ENCODE peak calls at places on chromosomes 12 and 14, in five cellular contexts. R is fibroblast of the aortic adventitia; T is body of pancreas; I is AG10803; B is CD4-positive, CD25-positive, alpha-beta regulatory T cell. N is an unnamed sample.

GRCh38 chr14:52253503-52253902 is 14.0 kb upstream of the PTGDR start:
- DNase-seq in R (peak), T (no peak), I (no peak), B (no peak), N (peak)

GRCh38 chr14:95008445-95009217 is 148.7 kb downstream of the DICER1 start:
- DNase-seq in R (no peak), T (no peak), I (no peak), B (no peak), N (peak)

GRCh38 chr12:104309446-104309993 is 6.0 kb downstream of the EID3 start:
- DNase-seq in R (no peak), T (no peak), I (no peak), B (no peak), N (no peak)

GRCh38 chr12:111404362-111405148 is 1.2 kb upstream of the SH2B3 start:
- DNase-seq in R (no peak), T (peak), I (no peak), B (peak), N (peak)

GRCh38 chr12:57389033-57389432 is 41.8 kb downstream of the R3HDM2 start:
- DNase-seq in R (peak), T (no peak), I (peak), B (no peak), N (peak)

GRCh38 chr12:131695968-131696367 is 14.9 kb upstream of the SFSWAP start:
- DNase-seq in R (no peak), T (no peak), I (no peak), B (no peak), N (no peak)

GRCh38 chr12:94599189-94599588 is 51.2 kb downstream of the TMCC3 start:
- DNase-seq in R (no peak), T (no peak), I (no peak), B (no peak), N (no peak)

GRCh38 chr14:53109028-53109687 is 44.0 kb downstream of the DDHD1 start:
- DNase-seq in R (no peak), T (no peak), I (peak), B (peak), N (no peak)

GRCh38 chr12:2795291-2796186 is 769 bp downstream of the FKBP4 start:
- DNase-seq in R (peak), T (peak), I (peak), B (peak), N (peak)

GRCh38 chr12:109625131-109625559 is 51.6 kb downstream of the MVK start:
- DNase-seq in R (peak), T (no peak), I (peak), B (no peak), N (peak)

GRCh38 chr12:7947011-7947410 is 11.0 kb upstream of the SLC2A3 start:
- DNase-seq in R (no peak), T (no peak), I (no peak), B (no peak), N (no peak)

GRCh38 chr14:73290279-73290678 is 53.0 kb downstream of the PAPLN start:
- DNase-seq in R (no peak), T (no peak), I (no peak), B (no peak), N (no peak)

GRCh38 chr12:94670075-94670474 is 19.7 kb upstream of the TMCC3 start:
- DNase-seq in R (no peak), T (no peak), I (no peak), B (no peak), N (no peak)

GRCh38 chr12:121009744-121010143 is 6.5 kb downstream of the C12orf43 start:
- DNase-seq in R (peak), T (peak), I (peak), B (no peak), N (peak)

GRCh38 chr14:65230287-65230728 is 128.0 kb upstream of the MAX start:
- DNase-seq in R (peak), T (peak), I (no peak), B (no peak), N (peak)

GRCh38 chr12:72346331-72346944 is 74.3 kb downstream of the TRHDE start:
- DNase-seq in R (peak), T (peak), I (peak), B (peak), N (peak)

GRCh38 chr12:109517619-109518018 is 40.2 kb downstream of the UBE3B start:
- DNase-seq in R (no peak), T (no peak), I (no peak), B (no peak), N (no peak)

GRCh38 chr12:124466200-124467128 is 100.9 kb downstream of the NCOR2 start:
- DNase-seq in R (no peak), T (peak), I (no peak), B (peak), N (no peak)

GRCh38 chr12:52321433-52321832 is 235 bp upstream of the KRT83 start:
- DNase-seq in R (no peak), T (no peak), I (no peak), B (no peak), N (no peak)

GRCh38 chr12:4934651-4935050 is 24.9 kb downstream of the KCNA1 start:
- DNase-seq in R (peak), T (no peak), I (no peak), B (no peak), N (no peak)

GRCh38 chr12:9731393-9731792 is 1.5 kb downstream of the CLECL1 start:
- DNase-seq in R (no peak), T (no peak), I (no peak), B (no peak), N (no peak)

GRCh38 chr12:90959538-90960139 is 4.7 kb upstream of the CCER1 start:
- DNase-seq in R (peak), T (peak), I (peak), B (peak), N (peak)

GRCh38 chr12:53825246-53826081 is 73.7 kb upstream of the CISTR start:
- DNase-seq in R (no peak), T (no peak), I (no peak), B (no peak), N (peak)

GRCh38 chr14:76647699-76648298 is 113.5 kb upstream of the VASH1 start:
- DNase-seq in R (peak), T (peak), I (peak), B (peak), N (peak)

GRCh38 chr12:69904761-69905160 is 79.7 kb downstream of the MYRFL start:
- DNase-seq in R (peak), T (no peak), I (peak), B (no peak), N (peak)

GRCh38 chr12:67578976-67579661 is 69.4 kb upstream of the DYRK2 start:
- DNase-seq in R (no peak), T (no peak), I (no peak), B (peak), N (no peak)

GRCh38 chr14:54591461-54592245 is 24.7 kb downstream of the SAMD4A start:
- DNase-seq in R (no peak), T (no peak), I (peak), B (no peak), N (peak)

GRCh38 chr12:123696641-123697040 is 15.5 kb upstream of the ATP6V0A2 start:
- DNase-seq in R (no peak), T (no peak), I (no peak), B (no peak), N (no peak)

GRCh38 chr12:96249196-96250118 is 55.3 kb downstream of the ELK3 start:
- DNase-seq in R (peak), T (no peak), I (peak), B (no peak), N (no peak)

GRCh38 chr12:29030006-29030405 is 119.1 kb upstream of the FAR2 start:
- DNase-seq in R (no peak), T (no peak), I (no peak), B (no peak), N (no peak)

GRCh38 chr12:50925342-50925651 is 27.0 kb upstream of the HIGD1C start:
- DNase-seq in R (peak), T (peak), I (no peak), B (peak), N (no peak)

GRCh38 chr12:89427508-89428156 is 75.3 kb upstream of the DUSP6 start:
- DNase-seq in R (no peak), T (no peak), I (peak), B (peak), N (no peak)

GRCh38 chr12:27733052-27733656 is 22.5 kb downstream of the MRPS35 start:
- DNase-seq in R (peak), T (peak), I (peak), B (peak), N (peak)

GRCh38 chr12:86081798-86082197 is 174.4 kb downstream of the MGAT4C start:
- DNase-seq in R (no peak), T (no peak), I (no peak), B (no peak), N (peak)

GRCh38 chr12:85866929-85867776 is 6.9 kb upstream of the NTS start:
- DNase-seq in R (peak), T (peak), I (peak), B (no peak), N (peak)

GRCh38 chr14:73742520-73743238 is 28.5 kb upstream of the PNMA1 start:
- DNase-seq in R (no peak), T (no peak), I (no peak), B (no peak), N (no peak)

GRCh38 chr12:123444396-123445026 is 8.0 kb upstream of the RILPL2 start:
- DNase-seq in R (peak), T (no peak), I (peak), B (no peak), N (peak)

GRCh38 chr14:36538051-36538450 is 18.0 kb upstream of the NKX2-1 start:
- DNase-seq in R (no peak), T (no peak), I (no peak), B (no peak), N (no peak)

GRCh38 chr14:52769889-52770288 is 21.5 kb downstream of the GNPNAT1 start:
- DNase-seq in R (no peak), T (no peak), I (no peak), B (no peak), N (no peak)

GRCh38 chr14:101231828-101232227 is 328.3 kb upstream of the RTL1 start:
- DNase-seq in R (no peak), T (no peak), I (no peak), B (no peak), N (no peak)

GRCh38 chr14:101230851-101231550 is 327.5 kb upstream of the RTL1 start:
- DNase-seq in R (no peak), T (no peak), I (no peak), B (no peak), N (no peak)

GRCh38 chr14:101229666-101230065 is 326.1 kb upstream of the RTL1 start:
- DNase-seq in R (no peak), T (no peak), I (no peak), B (no peak), N (no peak)

GRCh38 chr14:101228949-101229541 is 325.5 kb upstream of the RTL1 start:
- DNase-seq in R (no peak), T (no peak), I (no peak), B (no peak), N (no peak)

DNA sequence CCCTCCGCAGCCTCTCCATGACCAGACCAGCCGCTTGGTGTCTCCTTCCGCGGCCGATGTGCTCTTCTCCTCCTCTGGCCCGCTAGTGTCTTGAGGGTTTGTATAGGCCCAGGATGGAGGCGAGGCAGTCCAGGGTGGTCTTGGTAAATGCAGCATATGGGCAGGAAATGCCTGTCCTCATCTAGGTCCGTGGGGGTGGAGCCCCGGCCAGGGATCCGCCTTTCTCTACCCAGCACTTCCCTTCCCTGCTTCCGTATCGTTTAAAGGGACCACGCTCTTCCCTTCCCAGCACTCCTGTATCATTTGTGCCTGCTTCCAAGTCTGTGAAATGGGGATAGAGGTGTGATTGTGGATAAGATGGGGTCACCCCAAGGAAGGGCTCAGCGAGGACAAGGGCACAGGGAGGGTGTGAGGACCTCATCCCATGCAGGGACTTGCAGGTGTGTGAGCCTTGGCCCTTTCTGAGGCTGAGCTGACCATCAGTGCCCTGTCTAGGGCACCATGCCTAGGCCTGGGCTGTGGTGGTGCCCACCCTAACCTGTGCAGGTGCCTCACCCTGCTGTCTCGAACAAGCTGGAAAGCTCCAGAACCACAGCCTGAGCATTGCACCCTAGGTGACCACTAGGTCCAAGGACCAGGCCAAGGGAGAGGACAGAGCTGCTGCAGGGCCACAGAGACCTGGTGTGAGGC is 326.8 kb upstream of the RTL1 start:
- DNase-seq in R (no peak), T (no peak), I (no peak), B (no peak), N (no peak)
- H3K4me3 ChIP-seq in R (no peak), T (no peak), I (no peak), B (no peak), N (peak)

DNA sequence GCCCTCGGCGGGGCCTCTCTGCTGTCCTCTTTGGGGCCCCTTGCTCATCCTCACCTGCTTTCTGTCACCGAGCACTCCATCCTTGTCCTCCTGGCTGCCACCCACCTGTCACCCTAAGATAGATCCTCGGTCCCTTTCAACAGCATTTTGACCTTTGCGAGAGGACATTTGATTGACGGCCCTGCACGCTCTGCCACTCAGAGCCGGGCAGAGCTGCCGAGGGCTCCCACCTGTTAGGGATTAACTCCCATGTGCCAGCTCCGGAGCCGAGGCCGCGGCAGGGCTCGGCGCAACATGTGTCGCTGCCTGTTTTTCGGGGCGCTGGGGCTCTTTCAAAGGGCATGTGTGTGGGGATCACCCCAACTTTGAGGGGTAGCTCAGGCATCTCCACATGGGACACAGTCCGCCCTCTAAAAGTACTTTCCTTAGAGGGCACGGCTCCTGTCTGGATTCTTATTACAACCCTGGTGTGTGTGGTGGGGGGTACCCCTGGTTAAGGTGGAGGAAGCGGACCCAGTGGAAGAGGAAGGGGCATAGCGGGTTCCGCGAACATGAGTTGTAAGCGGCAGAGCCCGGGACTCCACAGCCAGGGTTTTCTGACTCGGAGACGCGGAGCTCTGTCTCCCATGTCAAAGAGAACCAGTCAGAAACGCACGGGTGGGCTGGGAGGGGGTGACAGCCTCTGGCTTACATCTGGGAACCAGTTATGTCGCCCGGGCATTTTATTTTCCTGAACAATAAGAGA is 800 bp upstream of the MEG3 start:
- DNase-seq in R (peak), T (no peak), I (no peak), B (no peak), N (peak)
- H3K4me3 ChIP-seq in R (peak), T (no peak), I (peak), B (no peak), N (peak)

GRCh38 chr14:104119119-104119699 is 19.2 kb upstream of the KIF26A start:
- DNase-seq in R (no peak), T (no peak), I (no peak), B (no peak), N (no peak)

GRCh38 chr14:104119700-104120251 is 18.6 kb upstream of the KIF26A start:
- DNase-seq in R (no peak), T (no peak), I (no peak), B (no peak), N (no peak)

GRCh38 chr14:104121142-104121541 is 17.2 kb upstream of the KIF26A start:
- DNase-seq in R (no peak), T (no peak), I (no peak), B (no peak), N (no peak)

GRCh38 chr14:104118006-104118844 is 20.2 kb upstream of the KIF26A start:
- DNase-seq in R (no peak), T (peak), I (no peak), B (no peak), N (no peak)

DNA sequence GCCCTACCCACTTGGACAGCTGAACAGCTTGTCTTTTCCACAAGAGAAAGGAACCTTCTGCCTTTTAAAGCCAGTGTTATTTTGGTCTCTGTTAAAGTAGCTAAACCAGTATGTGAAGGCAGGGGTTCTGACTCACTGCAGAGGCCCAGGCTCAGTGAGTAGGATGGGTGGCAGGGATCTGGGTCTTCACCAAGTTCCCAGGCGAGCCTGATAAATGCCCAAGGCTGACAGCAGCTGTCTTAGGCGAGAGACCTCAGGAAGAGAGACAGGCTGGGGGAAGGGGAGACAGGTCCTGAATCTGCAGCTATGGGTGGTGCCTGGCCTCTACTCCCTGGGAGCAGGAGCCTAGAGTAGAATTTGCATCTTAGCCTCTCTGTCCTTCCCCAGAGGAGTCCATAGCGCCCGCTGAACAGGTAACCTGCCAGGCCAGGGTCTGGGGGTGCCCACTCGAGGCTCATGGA is 18.1 kb upstream of the KIF26A start:
- DNase-seq in R (no peak), T (no peak), I (no peak), B (no peak), N (no peak)
- H3K4me3 ChIP-seq in R (no peak), T (no peak), I (no peak), B (no peak), N (no peak)

DNA sequence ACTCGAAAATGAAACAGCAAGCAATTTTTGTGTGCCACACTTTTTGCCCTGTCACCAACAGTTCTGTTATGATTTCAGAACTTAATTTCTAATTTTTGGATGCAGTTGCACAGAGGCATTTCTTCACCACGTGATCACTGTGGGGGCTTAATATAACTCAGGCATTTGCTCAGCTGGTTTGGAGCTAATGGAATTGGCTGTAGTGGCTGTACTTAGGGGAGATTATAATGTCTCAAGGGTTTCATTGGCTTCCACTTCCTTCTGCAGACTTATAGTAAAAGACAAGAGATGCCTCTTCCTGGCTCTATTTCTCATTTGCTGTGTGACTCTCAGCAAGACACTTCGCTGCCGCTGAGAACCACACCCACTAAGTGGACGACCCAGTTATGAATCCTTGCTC is 452.4 kb downstream of the RAD51B start:
- DNase-seq in R (no peak), T (no peak), I (no peak), B (no peak), N (no peak)
- H3K4me3 ChIP-seq in R (no peak), T (no peak), I (no peak), B (peak), N (no peak)